ENCODE peak calls at places on chromosomes 4 and X, in seven cellular contexts. A is HCT116, B is H1, P is HepG2, W is K562, E is GM12878, X is SK-N-SH. H is an unnamed sample.

GRCh38 chr4:150385606-150386005 is 196.3 kb upstream of the MAB21L2 start:
- DNase-seq in W (no peak), P (no peak), A (no peak), E (no peak), X (no peak), B (no peak), H (no peak)

GRCh38 chrX:23394421-23394820 is 59.8 kb downstream of the PTCHD1 start:
- DNase-seq in E (no peak), A (no peak), P (no peak), B (no peak), W (no peak), X (no peak), H (no peak)

GRCh38 chrX:18661273-18661672 is 10.6 kb downstream of the RS1 start:
- DNase-seq in A (no peak), P (no peak), B (no peak), W (no peak), X (no peak), E (no peak), H (no peak)

GRCh38 chrX:3757510-3758025 is 44.1 kb upstream of the PRKX start:
- DNase-seq in W (no peak), B (no peak), A (no peak), E (no peak), X (no peak), P (no peak), H (no peak)

GRCh38 chrX:46681849-46682248 is 77.1 kb downstream of the SLC9A7 start:
- DNase-seq in X (no peak), E (no peak), A (no peak), P (no peak), B (no peak), W (no peak), H (no peak)

GRCh38 chr4:81606796-81607550 is 135.3 kb upstream of the RASGEF1B start:
- DNase-seq in B (no peak), P (no peak), X (no peak), W (peak; percentile 27), A (no peak), E (no peak), H (no peak)

GRCh38 chr4:129583868-129584267 is 487.9 kb downstream of the C4orf33 start:
- DNase-seq in B (no peak), W (no peak), A (no peak), X (no peak), P (no peak), E (no peak), H (no peak)

GRCh38 chr4:23135792-23136645 is 443.3 kb downstream of the GBA3 start:
- DNase-seq in A (peak; percentile 12), P (peak; percentile 35), B (no peak), X (peak; percentile 24), W (peak; percentile 21), E (no peak), H (peak; percentile 17)

GRCh38 chr4:28146191-28146590 is 1285.5 kb downstream of the STIM2 start:
- DNase-seq in A (no peak), E (no peak), P (no peak), W (no peak), B (no peak), X (no peak), H (no peak)

GRCh38 chrX:46203115-46203514 is 342.1 kb downstream of the ZNF674 start:
- DNase-seq in A (no peak), B (no peak), X (no peak), W (no peak), P (no peak), E (no peak), H (no peak)

GRCh38 chr4:125319311-125319710 is 4.6 kb downstream of the FAT4 start:
- DNase-seq in B (no peak), X (no peak), P (no peak), W (no peak), A (no peak), E (no peak), H (no peak)

GRCh38 chrX:154799554-154800348 is 5.5 kb downstream of the MPP1 start:
- DNase-seq in P (peak; percentile 90), E (no peak), X (no peak), A (no peak), W (no peak), B (no peak), H (no peak)

GRCh38 chrX:123093792-123094191 is 90.3 kb upstream of the GRIA3 start:
- DNase-seq in X (no peak), E (no peak), P (peak; percentile 76), W (no peak), A (no peak), B (no peak), H (no peak)

GRCh38 chr4:153318696-153319320 is 25.7 kb upstream of the MND1 start:
- DNase-seq in W (peak; percentile 51), B (no peak), E (no peak), X (peak; percentile 74), A (peak; percentile 39), P (peak; percentile 40), H (no peak)

GRCh38 chr4:146134761-146135160 is 40.8 kb upstream of the LSM6 start:
- DNase-seq in P (no peak), A (no peak), W (no peak), X (peak; percentile 18), E (no peak), B (no peak), H (no peak)

GRCh38 chr4:98657531-98658286 is 702 bp downstream of the TSPAN5 start:
- DNase-seq in W (peak; percentile 22), B (peak; percentile 67), E (no peak), X (peak; percentile 87), P (no peak), A (no peak), H (no peak)

GRCh38 chr4:98659106-98659592 is 738 bp upstream of the TSPAN5 start:
- DNase-seq in E (no peak), B (no peak), W (no peak), X (no peak), A (no peak), P (no peak), H (no peak)

GRCh38 chr4:98653890-98654867 is 4.2 kb downstream of the TSPAN5 start:
- DNase-seq in W (no peak), E (no peak), X (no peak), A (peak; percentile 64), B (no peak), P (no peak), H (no peak)

GRCh38 chr4:98658287-98659105 is at the start of gene TSPAN5:
- DNase-seq in B (peak; percentile 82), P (peak; percentile 12), E (no peak), X (peak; percentile 95), A (peak; percentile 64), W (peak; percentile 77), H (no peak)

DNA sequence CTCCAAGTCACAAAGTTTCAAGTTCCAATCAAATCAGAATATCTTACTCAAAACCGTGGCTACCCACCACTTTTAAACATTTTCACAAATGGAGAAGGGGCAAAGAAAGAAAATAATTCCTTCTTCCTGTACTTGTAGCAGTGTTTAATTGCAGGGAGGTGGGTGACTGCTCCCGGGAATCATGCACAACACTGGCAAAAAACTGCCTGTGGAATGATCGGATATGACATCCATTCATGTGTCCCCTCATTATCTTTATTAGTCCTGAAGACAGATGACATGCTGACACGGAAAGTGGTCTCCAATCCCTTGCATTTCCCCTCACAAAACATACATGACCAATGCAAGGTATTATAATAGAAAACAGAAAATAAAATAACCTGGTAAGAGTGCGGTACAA is 2.0 kb downstream of the TSPAN5 start:
- DNase-seq in X (peak; percentile 21), B (no peak), P (no peak), E (no peak), A (no peak), W (no peak), H (no peak)
- TF ChIP-seq SIN3A in X (no peak), B (no peak), P (no peak), E (no peak), A (no peak), W (no peak), H (no peak)

GRCh38 chr4:88029556-88029955 is 22.1 kb downstream of the PKD2 start:
- DNase-seq in X (no peak), E (no peak), B (no peak), W (no peak), A (no peak), P (no peak), H (no peak)

GRCh38 chr4:88033309-88033708 is 25.9 kb downstream of the PKD2 start:
- DNase-seq in W (peak; percentile 51), E (no peak), A (peak; percentile 34), X (peak; percentile 54), P (peak; percentile 71), B (no peak), H (peak; percentile 18)

GRCh38 chr4:88030565-88031310 is 23.3 kb downstream of the PKD2 start:
- DNase-seq in X (no peak), W (no peak), P (no peak), E (no peak), A (no peak), B (no peak), H (no peak)

GRCh38 chr4:88028961-88029360 is 21.5 kb downstream of the PKD2 start:
- DNase-seq in X (no peak), E (no peak), B (no peak), A (no peak), P (no peak), W (no peak), H (no peak)

GRCh38 chr4:88027611-88028608 is 20.5 kb downstream of the PKD2 start:
- DNase-seq in W (no peak), A (no peak), B (no peak), X (no peak), P (no peak), E (no peak), H (no peak)
- TF ChIP-seq POLR2AphosphoS5 in W (no peak), A (no peak), B (no peak), X (no peak), P (no peak), E (no peak), H (no peak)

GRCh38 chrX:8914636-8915035 is 113.5 kb upstream of the FAM9A start:
- DNase-seq in A (no peak), E (no peak), B (no peak), P (no peak), X (no peak), W (no peak), H (no peak)

GRCh38 chrX:8919801-8920200 is 114.1 kb downstream of the FAM9B start:
- DNase-seq in P (no peak), X (no peak), A (no peak), E (no peak), W (no peak), B (no peak), H (no peak)

GRCh38 chrX:8921615-8922014 is 112.3 kb downstream of the FAM9B start:
- DNase-seq in E (no peak), X (no peak), P (no peak), B (no peak), W (no peak), A (no peak), H (no peak)

GRCh38 chrX:8913665-8914409 is 112.7 kb upstream of the FAM9A start:
- DNase-seq in A (no peak), W (no peak), X (no peak), B (no peak), P (no peak), E (no peak), H (no peak)

DNA sequence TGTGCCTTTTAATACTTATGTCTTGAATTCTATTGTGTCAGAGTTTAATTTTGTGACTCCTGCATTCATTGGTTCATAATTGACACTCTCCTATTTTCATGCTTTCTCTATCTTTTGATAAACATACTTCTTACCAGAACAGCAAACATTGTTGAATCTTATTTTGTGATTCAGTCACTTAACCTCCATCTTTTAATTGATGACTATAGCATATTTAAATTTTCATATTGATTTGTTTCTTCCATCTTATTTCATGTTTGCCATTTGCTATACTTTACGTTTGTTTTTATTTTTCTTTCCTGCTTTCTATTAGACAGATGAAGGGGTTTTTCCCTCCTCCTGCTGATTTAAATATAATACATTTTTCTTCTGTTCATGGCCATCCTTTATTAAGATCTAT is 115.5 kb upstream of the FAM9A start:
- DNase-seq in X (no peak), E (no peak), P (no peak), W (no peak), A (no peak), B (no peak), H (no peak)
- TF ChIP-seq SIN3A in X (no peak), E (no peak), P (no peak), W (no peak), A (no peak), B (no peak), H (no peak)

GRCh38 chr4:99875073-99875472 is 19.2 kb downstream of the LAMTOR3 start:
- DNase-seq in E (no peak), A (no peak), P (no peak), X (no peak), B (no peak), W (no peak), H (no peak)
- TF ChIP-seq POLR2AphosphoS5 in E (no peak), A (no peak), P (no peak), X (no peak), B (no peak), W (no peak), H (no peak)

H was measured in Panc1.